ENCODE peak calls at places on chromosomes 5 and 9, in eight cellular contexts. E is tibial artery, F is body of pancreas, N is GM12892, Y is M059J, W is Daoy, T is AG04449, L is SK-N-SH. K is an unnamed sample.

GRCh38 chr9:71121275-71122168 is at the start of gene TRPM3:
- DNase-seq in E (no peak), F (no peak), N (no peak), Y (no peak), W (no peak), T (no peak), L (no peak), K (no peak)

GRCh38 chr5:140608730-140609520 is 24.1 kb downstream of the CD14 start:
- DNase-seq in E (no peak), F (peak), N (no peak), Y (peak), W (peak), T (no peak), L (no peak), K (no peak)

GRCh38 chr5:147554285-147554817 is 44.5 kb upstream of the DPYSL3 start:
- DNase-seq in E (no peak), F (no peak), N (no peak), Y (peak), W (peak), T (no peak), L (peak), K (no peak)

GRCh38 chr5:131328536-131329186 is 64.8 kb downstream of the CDC42SE2 start:
- DNase-seq in E (no peak), F (no peak), N (no peak), Y (peak), W (peak), T (peak), L (no peak), K (no peak)

GRCh38 chr9:72362680-72363139 is 2.3 kb downstream of the ZFAND5 start:
- DNase-seq in E (peak), F (peak), N (peak), Y (peak), W (peak), T (no peak), L (peak), K (no peak)

GRCh38 chr5:153147891-153148623 is 342.4 kb upstream of the GRIA1 start:
- DNase-seq in E (no peak), F (peak), N (peak), Y (peak), W (no peak), T (no peak), L (peak), K (no peak)

GRCh38 chr9:35635730-35636129 is 15.0 kb downstream of the SIT1 start:
- DNase-seq in E (peak), F (no peak), N (no peak), Y (no peak), W (no peak), T (no peak), L (no peak), K (no peak)

GRCh38 chr5:178349607-178350353 is 117.2 kb upstream of the PHYKPL start:
- DNase-seq in E (no peak), F (no peak), N (no peak), Y (no peak), W (no peak), T (no peak), L (no peak), K (no peak)

GRCh38 chr5:15791274-15791673 is 291.3 kb downstream of the FBXL7 start:
- DNase-seq in E (no peak), F (no peak), N (no peak), Y (no peak), W (peak), T (no peak), L (peak), K (no peak)

GRCh38 chr9:25121811-25122210 is 556.4 kb downstream of the TUSC1 start:
- DNase-seq in E (no peak), F (no peak), N (no peak), Y (no peak), W (no peak), T (no peak), L (no peak), K (no peak)

GRCh38 chr5:57117601-57118000 is 56.3 kb upstream of the GPBP1 start:
- DNase-seq in E (no peak), F (no peak), N (no peak), Y (peak), W (peak), T (no peak), L (no peak), K (no peak)

GRCh38 chr9:87685431-87685830 is 40.5 kb upstream of the CTSL start:
- DNase-seq in E (no peak), F (no peak), N (no peak), Y (no peak), W (no peak), T (no peak), L (no peak), K (no peak)

GRCh38 chr5:55708732-55709131 is 3.4 kb downstream of the SLC38A9 start:
- DNase-seq in E (no peak), F (peak), N (no peak), Y (peak), W (peak), T (no peak), L (no peak), K (no peak)

GRCh38 chr5:170131235-170131634 is 25.5 kb downstream of the FOXI1 start:
- DNase-seq in E (no peak), F (no peak), N (no peak), Y (no peak), W (no peak), T (no peak), L (no peak), K (no peak)

GRCh38 chr5:119470851-119471451 is 18.7 kb downstream of the HSD17B4 start:
- DNase-seq in E (no peak), F (peak), N (no peak), Y (peak), W (peak), T (no peak), L (no peak), K (no peak)

GRCh38 chr5:125199968-125200841 is 453.8 kb upstream of the ZNF608 start:
- DNase-seq in E (no peak), F (peak), N (no peak), Y (peak), W (no peak), T (no peak), L (peak), K (no peak)